ENCODE peak calls at places on chromosomes 2 and 18, in ten cellular contexts. T is endodermal cell; M is tibial artery; R is RWPE1; E is prostate gland; X is cardiac muscle cell; F is H9; B is AG04450; A is lung; L is CD4-positive, alpha-beta T cell. G is an unnamed sample.

GRCh38 chr2:176997074-176997791 is 215.4 kb upstream of the HNRNPA3 start:
- DNase-seq in T (no peak), M (no peak), R (peak; percentile 14), E (no peak), X (no peak), F (no peak), B (peak; percentile 7), A (no peak), L (no peak), G (peak; percentile 18)

GRCh38 chr2:40230717-40231300 is 221.1 kb downstream of the SLC8A1 start:
- DNase-seq in T (no peak), M (no peak), R (no peak), E (no peak), X (no peak), F (no peak), B (no peak), A (no peak), L (no peak), G (no peak)

GRCh38 chr2:151237422-151238012 is 24.1 kb downstream of the RBM43 start:
- DNase-seq in T (no peak), M (no peak), R (no peak), E (no peak), X (no peak), F (no peak), B (no peak), A (no peak), L (no peak), G (no peak)

GRCh38 chr2:9097239-9097638 is 93.8 kb upstream of the MBOAT2 start:
- DNase-seq in T (no peak), M (no peak), R (no peak), E (no peak), X (no peak), F (no peak), B (no peak), A (no peak), L (no peak), G (no peak)

GRCh38 chr18:79904357-79905147 is 46.9 kb downstream of the SLC66A2 start:
- DNase-seq in T (no peak), M (peak; percentile 58), R (peak; percentile 44), E (peak; percentile 46), X (no peak), F (peak; percentile 18), B (no peak), A (peak; percentile 28), L (no peak), G (no peak)

GRCh38 chr18:49814147-49814499 is 790 bp upstream of the ACAA2 start:
- DNase-seq in T (no peak), M (peak; percentile 86), R (peak; percentile 26), E (peak; percentile 34), X (peak; percentile 75), F (peak; percentile 71), B (peak; percentile 24), A (peak; percentile 53), L (peak; percentile 14), G (no peak)

GRCh38 chr2:72150961-72151356 is 3.3 kb upstream of the CYP26B1 start:
- DNase-seq in T (no peak), M (peak; percentile 34), R (no peak), E (peak; percentile 2), X (no peak), F (no peak), B (no peak), A (peak; percentile 19), L (no peak), G (no peak)

GRCh38 chr2:231687133-231687852 is 21.0 kb upstream of the PTMA start:
- DNase-seq in T (peak; percentile 97), M (no peak), R (peak; percentile 38), E (no peak), X (peak; percentile 84), F (peak; percentile 94), B (no peak), A (peak; percentile 68), L (peak; percentile 58), G (peak; percentile 96)

GRCh38 chr2:158968396-158969161 is at the start of gene TANC1:
- DNase-seq in T (peak; percentile 96), M (peak; percentile 98), R (peak; percentile 89), E (peak; percentile 95), X (peak; percentile 96), F (peak; percentile 91), B (peak; percentile 72), A (peak; percentile 93), L (peak; percentile 6), G (no peak)

GRCh38 chr2:6580982-6581381 is 284.7 kb downstream of the CMPK2 start:
- DNase-seq in T (no peak), M (no peak), R (peak; percentile 3), E (no peak), X (no peak), F (no peak), B (peak; percentile 45), A (no peak), L (no peak), G (no peak)

GRCh38 chr2:214533511-214533910 is 122.7 kb downstream of the VWC2L start:
- DNase-seq in T (no peak), M (no peak), R (no peak), E (no peak), X (no peak), F (no peak), B (no peak), A (no peak), L (no peak), G (no peak)

GRCh38 chr18:6009751-6010150 is 114.4 kb upstream of the TMEM200C start:
- DNase-seq in T (no peak), M (no peak), R (no peak), E (no peak), X (no peak), F (no peak), B (no peak), A (no peak), L (no peak), G (no peak)

GRCh38 chr2:196163285-196163684 is 8.1 kb downstream of the STK17B start:
- DNase-seq in T (no peak), M (no peak), R (no peak), E (no peak), X (no peak), F (no peak), B (no peak), A (no peak), L (no peak), G (no peak)

GRCh38 chr2:97645112-97645699 is 656 bp upstream of the COX5B start:
- DNase-seq in T (no peak), M (no peak), R (peak; percentile 9), E (no peak), X (no peak), F (peak; percentile 41), B (no peak), A (no peak), L (no peak), G (peak; percentile 41)

GRCh38 chr18:77042583-77042982 is 90.0 kb downstream of the MBP start:
- DNase-seq in T (no peak), M (no peak), R (no peak), E (no peak), X (no peak), F (no peak), B (no peak), A (no peak), L (no peak), G (no peak)

GRCh38 chr18:48105317-48105716 is 174.9 kb upstream of the SMAD2 start:
- DNase-seq in T (no peak), M (no peak), R (no peak), E (no peak), X (no peak), F (no peak), B (no peak), A (no peak), L (no peak), G (no peak)
- TF ChIP-seq CTCF in T (peak; percentile 62), M (no peak), R (no peak), E (no peak), X (no peak), F (peak; percentile 43), B (no peak), A (no peak), L (no peak), G (no peak)

GRCh38 chr2:127096718-127097470 is 10.1 kb downstream of the BIN1 start:
- DNase-seq in T (no peak), M (no peak), R (no peak), E (no peak), X (no peak), F (no peak), B (no peak), A (no peak), L (no peak), G (no peak)

GRCh38 chr2:127097471-127097765 is 9.5 kb downstream of the BIN1 start:
- DNase-seq in T (no peak), M (no peak), R (no peak), E (no peak), X (no peak), F (no peak), B (no peak), A (no peak), L (no peak), G (no peak)

GRCh38 chr2:127096280-127096679 is 10.7 kb downstream of the BIN1 start:
- DNase-seq in T (no peak), M (no peak), R (no peak), E (no peak), X (no peak), F (no peak), B (no peak), A (no peak), L (no peak), G (no peak)

GRCh38 chr2:127098711-127099110 is 8.2 kb downstream of the BIN1 start:
- DNase-seq in T (no peak), M (no peak), R (no peak), E (no peak), X (no peak), F (no peak), B (no peak), A (no peak), L (no peak), G (no peak)

GRCh38 chr2:127097841-127098651 is 8.9 kb downstream of the BIN1 start:
- DNase-seq in T (peak; percentile 47), M (no peak), R (no peak), E (no peak), X (no peak), F (no peak), B (no peak), A (no peak), L (no peak), G (no peak)
- H3K27ac ChIP-seq in T (peak overlapping the region; percentile 53), M (no peak overlapping the region), R (peak overlapping the region; percentile 24), E (peak overlapping the region; percentile 38), X (no peak overlapping the region), F (no peak overlapping the region), B (no peak overlapping the region), A (no peak overlapping the region), L (no peak overlapping the region), G (no peak overlapping the region)

DNA sequence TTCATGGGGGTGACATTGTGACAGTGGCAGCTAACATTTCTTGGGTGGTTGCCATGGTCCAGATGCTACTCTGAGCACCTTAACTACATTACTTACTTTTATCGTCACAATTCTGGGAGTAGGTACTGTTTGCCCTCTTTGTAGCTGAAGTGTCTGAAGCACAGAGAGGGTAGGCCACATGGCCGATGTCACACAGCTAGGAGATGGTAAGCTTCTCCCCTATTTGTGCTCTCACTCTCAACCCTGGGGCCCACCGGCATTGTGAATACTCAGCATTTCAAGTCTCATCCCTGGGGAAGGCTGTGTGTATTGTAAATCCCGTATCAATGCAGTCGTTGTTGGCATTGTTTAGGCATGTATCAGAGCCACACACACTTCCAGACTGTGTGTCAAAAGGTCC is 136.6 kb downstream of the ACOXL start:
- DNase-seq in T (no peak), M (no peak), R (no peak), E (no peak), X (no peak), F (no peak), B (no peak), A (no peak), L (no peak), G (no peak)
- TF ChIP-seq CTCF in T (no peak), M (no peak), R (no peak), E (no peak), X (no peak), F (no peak), B (no peak), A (no peak), L (no peak), G (no peak)

GRCh38 chr2:133541376-133541775 is 26.9 kb downstream of the NCKAP5 start:
- DNase-seq in T (no peak), M (no peak), R (no peak), E (no peak), X (no peak), F (no peak), B (no peak), A (no peak), L (no peak), G (no peak)
- H3K27ac ChIP-seq in T (no peak overlapping the region), M (no peak overlapping the region), R (no peak overlapping the region), E (no peak overlapping the region), X (no peak overlapping the region), F (no peak overlapping the region), B (no peak overlapping the region), A (no peak overlapping the region), L (no peak overlapping the region), G (no peak overlapping the region)

G was measured in HL-60.